ENCODE peak calls at places on chromosomes 6 and 20, in ten cellular contexts. Y is skeletal muscle cell; L is COR-L47; T is left cardiac atrium; E is endothelial cell; N is NCI-H1092 treated with DMSO at 0.1 percent for 48 hours; J is substantia nigra; Z is KG1; U is activated T-cell treated with anti-CD3 and anti-CD28 coated beads for 24 hours; P is CD4-positive, alpha-beta T cell. B is an unnamed sample.

GRCh38 chr6:25344827-25345226 is 65.7 kb downstream of the CARMIL1 start:
- DNase-seq in P (no peak), L (no peak), Z (no peak), J (no peak), E (no peak), Y (no peak), U (no peak), T (no peak), N (no peak), B (no peak)

GRCh38 chr20:4493386-4493785 is 228.3 kb upstream of the PRND start:
- DNase-seq in L (no peak), N (no peak), E (no peak), U (no peak), T (no peak), Z (no peak), P (no peak), J (no peak), Y (no peak), B (no peak)

GRCh38 chr6:75386050-75386770 is 101.6 kb upstream of the TMEM30A start:
- DNase-seq in T (no peak), U (no peak), Y (no peak), N (no peak), P (no peak), E (no peak), L (no peak), Z (no peak), J (no peak), B (no peak)

GRCh38 chr20:11168026-11168425 is 494.2 kb upstream of the JAG1 start:
- DNase-seq in T (no peak), N (no peak), Y (no peak), Z (no peak), P (no peak), J (no peak), U (no peak), L (no peak), E (no peak), B (no peak)

GRCh38 chr6:5906842-5907241 is 99.9 kb downstream of the NRN1 start:
- DNase-seq in Z (no peak), N (no peak), J (no peak), T (no peak), U (no peak), L (no peak), E (no peak), Y (no peak), P (no peak), B (no peak)

GRCh38 chr6:125995972-125996580 is 9.7 kb downstream of the TRMT11 start:
- DNase-seq in Z (peak), P (peak), T (peak), N (peak), J (no peak), L (no peak), E (peak), U (peak), Y (peak), B (peak)

GRCh38 chr20:34522969-34523871 is 7.0 kb downstream of the DYNLRB1 start:
- DNase-seq in P (peak), T (no peak), N (peak), Y (peak), Z (no peak), U (peak), J (peak), L (peak), E (peak), B (peak)

GRCh38 chr6:122154912-122155516 is 244.4 kb upstream of the HSF2 start:
- DNase-seq in P (no peak), U (no peak), Z (no peak), E (no peak), L (no peak), T (no peak), J (no peak), N (no peak), Y (no peak), B (no peak)

GRCh38 chr20:16001286-16001685 is 572.0 kb downstream of the KIF16B start:
- DNase-seq in E (no peak), Z (no peak), T (no peak), N (no peak), L (no peak), P (no peak), U (no peak), Y (no peak), J (no peak), B (no peak)

GRCh38 chr6:165218816-165219215 is 90.6 kb downstream of the C6orf118 start:
- DNase-seq in J (no peak), E (no peak), Y (peak), Z (no peak), U (no peak), L (no peak), P (no peak), N (peak), T (no peak), B (no peak)

GRCh38 chr6:152232494-152233151 is 404.5 kb downstream of the SYNE1 start:
- DNase-seq in U (no peak), P (no peak), J (no peak), E (peak), T (no peak), Y (no peak), L (no peak), Z (no peak), N (no peak), B (no peak)

GRCh38 chr20:64192406-64192805 is 28.2 kb downstream of the MYT1 start:
- DNase-seq in T (no peak), U (no peak), Z (no peak), N (no peak), E (peak), L (no peak), P (no peak), Y (no peak), J (no peak), B (no peak)

GRCh38 chr6:169639653-169640278 is 62.1 kb downstream of the WDR27 start:
- DNase-seq in Z (no peak), J (no peak), U (no peak), N (no peak), E (no peak), L (no peak), T (no peak), Y (no peak), P (no peak), B (no peak)

GRCh38 chr6:113936093-113936934 is 34.6 kb downstream of the HDAC2 start:
- DNase-seq in T (no peak), N (peak), Y (peak), J (no peak), E (peak), L (peak), Z (peak), P (no peak), U (no peak), B (no peak)

GRCh38 chr6:81289229-81289628 is 463.3 kb downstream of the TENT5A start:
- DNase-seq in Y (no peak), L (no peak), Z (no peak), N (no peak), P (no peak), T (no peak), J (no peak), E (no peak), U (no peak), B (no peak)

GRCh38 chr6:32668226-32668747 is 1.8 kb upstream of the HLA-DQB1 start:
- DNase-seq in J (no peak), P (peak), U (peak), Y (no peak), E (no peak), N (no peak), T (peak), Z (no peak), L (no peak), B (peak)

GRCh38 chr6:34152042-34152524 is 6.2 kb upstream of the GRM4 start:
- DNase-seq in E (no peak), P (no peak), Z (no peak), L (no peak), N (no peak), Y (no peak), J (no peak), T (no peak), U (no peak), B (no peak)

GRCh38 chr6:158475344-158476302 is 84.3 kb upstream of the TMEM181 start:
- DNase-seq in L (peak), U (no peak), N (peak), P (no peak), Z (no peak), T (no peak), E (no peak), Y (peak), J (no peak), B (no peak)

GRCh38 chr6:119602215-119603178 is 252.9 kb upstream of the MAN1A1 start:
- DNase-seq in N (no peak), Z (no peak), J (no peak), L (no peak), P (no peak), T (no peak), E (no peak), Y (no peak), U (no peak), B (no peak)

GRCh38 chr6:69732640-69733039 is 64.2 kb downstream of the LMBRD1 start:
- DNase-seq in Y (no peak), E (no peak), J (no peak), U (no peak), T (no peak), N (no peak), P (no peak), L (peak), Z (peak), B (peak)

GRCh38 chr6:10586302-10586701 is 65.2 kb downstream of the GCNT2 start:
- DNase-seq in T (no peak), J (no peak), E (no peak), P (no peak), Z (no peak), N (no peak), U (no peak), Y (no peak), L (no peak), B (no peak)

GRCh38 chr6:167565884-167566491 is 241.1 kb downstream of the TTLL2 start:
- DNase-seq in T (peak), U (no peak), N (no peak), Y (no peak), P (no peak), L (no peak), E (no peak), Z (no peak), J (no peak), B (no peak)

GRCh38 chr6:129903082-129903481 is 42.0 kb upstream of the TMEM244 start:
- DNase-seq in Z (no peak), P (no peak), Y (no peak), N (no peak), E (no peak), U (no peak), L (no peak), T (no peak), J (no peak), B (no peak)

GRCh38 chr20:63689046-63690000 is 7.1 kb upstream of the TNFRSF6B start:
- DNase-seq in Y (no peak), L (no peak), P (no peak), Z (no peak), J (no peak), N (no peak), U (no peak), T (peak), E (no peak), B (no peak)

B was measured in B cell.